ENCODE peak calls at places on chromosomes 2 and 18, in six cellular contexts. One of them, this sample, is unnamed.

GRCh38 chr2:84643991-84644390 is 127.7 kb downstream of the DNAH6 start:
- DNase-seq in K562: no peak
- DNase-seq in tibial nerve: no peak
- DNase-seq in right lobe of liver: no peak
- DNase-seq in IMR-90: no peak
- DNase-seq in sigmoid colon: no peak
- DNase-seq in this sample: no peak

GRCh38 chr2:120034616-120035015 is 21.7 kb downstream of the EPB41L5 start:
- DNase-seq in K562: no peak
- DNase-seq in tibial nerve: no peak
- DNase-seq in right lobe of liver: no peak
- DNase-seq in IMR-90: no peak
- DNase-seq in sigmoid colon: no peak
- DNase-seq in this sample: no peak

GRCh38 chr2:191226196-191226595 is 19.0 kb upstream of the MYO1B start:
- DNase-seq in K562: no peak
- DNase-seq in tibial nerve: no peak
- DNase-seq in right lobe of liver: no peak
- DNase-seq in IMR-90: peak
- DNase-seq in sigmoid colon: no peak
- DNase-seq in this sample: no peak

GRCh38 chr18:76430636-76431035 is 64.4 kb downstream of the ZNF516 start:
- DNase-seq in K562: no peak
- DNase-seq in tibial nerve: no peak
- DNase-seq in right lobe of liver: no peak
- DNase-seq in IMR-90: peak
- DNase-seq in sigmoid colon: no peak
- DNase-seq in this sample: no peak

GRCh38 chr2:218582085-218582484 is 13.4 kb downstream of the CNOT9 start:
- DNase-seq in K562: no peak
- DNase-seq in tibial nerve: no peak
- DNase-seq in right lobe of liver: no peak
- DNase-seq in IMR-90: peak
- DNase-seq in sigmoid colon: no peak
- DNase-seq in this sample: peak

GRCh38 chr18:27206411-27206810 is 21.3 kb upstream of the CHST9 start:
- DNase-seq in K562: no peak
- DNase-seq in tibial nerve: no peak
- DNase-seq in right lobe of liver: no peak
- DNase-seq in IMR-90: no peak
- DNase-seq in sigmoid colon: no peak
- DNase-seq in this sample: no peak

GRCh38 chr2:240795916-240796510 is 24.0 kb downstream of the KIF1A start:
- DNase-seq in K562: no peak
- DNase-seq in tibial nerve: no peak
- DNase-seq in right lobe of liver: peak
- DNase-seq in IMR-90: no peak
- DNase-seq in sigmoid colon: peak
- DNase-seq in this sample: no peak

GRCh38 chr2:133414486-133415209 is 153.6 kb downstream of the NCKAP5 start:
- DNase-seq in K562: no peak
- DNase-seq in tibial nerve: no peak
- DNase-seq in right lobe of liver: no peak
- DNase-seq in IMR-90: peak
- DNase-seq in sigmoid colon: no peak
- DNase-seq in this sample: no peak

GRCh38 chr2:190649035-190649797 is at the start of gene NAB1:
- DNase-seq in K562: no peak
- DNase-seq in tibial nerve: peak
- DNase-seq in right lobe of liver: peak
- DNase-seq in IMR-90: peak
- DNase-seq in sigmoid colon: peak
- DNase-seq in this sample: no peak

GRCh38 chr2:177212895-177213856 is 582 bp downstream of the HNRNPA3 start:
- DNase-seq in K562: peak
- DNase-seq in tibial nerve: peak
- DNase-seq in right lobe of liver: peak
- DNase-seq in IMR-90: peak
- DNase-seq in sigmoid colon: peak
- DNase-seq in this sample: peak

GRCh38 chr2:177217247-177217843 is 4.8 kb downstream of the HNRNPA3 start:
- DNase-seq in K562: no peak
- DNase-seq in tibial nerve: no peak
- DNase-seq in right lobe of liver: no peak
- DNase-seq in IMR-90: no peak
- DNase-seq in sigmoid colon: no peak
- DNase-seq in this sample: no peak

GRCh38 chr2:177211602-177212105 is 940 bp upstream of the HNRNPA3 start:
- DNase-seq in K562: no peak
- DNase-seq in tibial nerve: no peak
- DNase-seq in right lobe of liver: no peak
- DNase-seq in IMR-90: no peak
- DNase-seq in sigmoid colon: no peak
- DNase-seq in this sample: no peak

GRCh38 chr2:177211148-177211547 is 1.4 kb upstream of the HNRNPA3 start:
- DNase-seq in K562: no peak
- DNase-seq in tibial nerve: no peak
- DNase-seq in right lobe of liver: no peak
- DNase-seq in IMR-90: no peak
- DNase-seq in sigmoid colon: no peak
- DNase-seq in this sample: no peak

GRCh38 chr2:177212106-177212894 is at the start of gene HNRNPA3:
- DNase-seq in K562: peak
- DNase-seq in tibial nerve: peak
- DNase-seq in right lobe of liver: peak
- DNase-seq in IMR-90: peak
- DNase-seq in sigmoid colon: peak
- DNase-seq in this sample: peak
- TF ChIP-seq POLR2A in K562: peak
- TF ChIP-seq POLR2A in tibial nerve: peak
- TF ChIP-seq POLR2A in right lobe of liver: peak
- TF ChIP-seq POLR2A in IMR-90: peak
- TF ChIP-seq POLR2A in sigmoid colon: peak
- TF ChIP-seq POLR2A in this sample: peak

GRCh38 chr2:196291873-196292800 is 120.8 kb upstream of the STK17B start:
- DNase-seq in K562: no peak
- DNase-seq in tibial nerve: no peak
- DNase-seq in right lobe of liver: no peak
- DNase-seq in IMR-90: no peak
- DNase-seq in sigmoid colon: no peak
- DNase-seq in this sample: no peak
- TF ChIP-seq POLR2A in K562: no peak
- TF ChIP-seq POLR2A in tibial nerve: no peak
- TF ChIP-seq POLR2A in right lobe of liver: no peak
- TF ChIP-seq POLR2A in IMR-90: no peak
- TF ChIP-seq POLR2A in sigmoid colon: no peak
- TF ChIP-seq POLR2A in this sample: no peak

DNA sequence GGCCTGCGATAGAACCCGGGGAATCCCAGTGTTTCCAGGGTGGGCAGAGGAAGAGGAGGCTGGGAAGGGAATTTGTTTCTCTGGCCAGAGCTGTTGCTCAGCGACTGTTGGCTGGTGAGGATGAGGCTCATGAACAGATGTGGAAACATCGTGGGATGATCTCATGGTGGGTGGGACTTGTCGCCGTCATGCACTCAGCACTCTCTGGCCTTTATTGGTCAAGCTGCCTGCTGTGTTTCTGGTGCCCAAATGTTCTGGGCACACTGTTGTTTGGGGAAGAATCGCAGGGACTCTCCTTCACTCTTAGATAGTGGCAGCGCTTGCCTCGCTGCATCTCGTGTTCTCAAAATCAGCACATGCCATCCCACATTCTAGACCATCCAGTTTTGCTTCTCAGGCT is 145.5 kb downstream of the AGAP1 start:
- DNase-seq in K562: no peak
- DNase-seq in tibial nerve: peak
- DNase-seq in right lobe of liver: no peak
- DNase-seq in IMR-90: peak
- DNase-seq in sigmoid colon: peak
- DNase-seq in this sample: peak
- TF ChIP-seq POLR2A in K562: no peak
- TF ChIP-seq POLR2A in tibial nerve: peak
- TF ChIP-seq POLR2A in right lobe of liver: no peak
- TF ChIP-seq POLR2A in IMR-90: peak
- TF ChIP-seq POLR2A in sigmoid colon: no peak
- TF ChIP-seq POLR2A in this sample: no peak

DNA sequence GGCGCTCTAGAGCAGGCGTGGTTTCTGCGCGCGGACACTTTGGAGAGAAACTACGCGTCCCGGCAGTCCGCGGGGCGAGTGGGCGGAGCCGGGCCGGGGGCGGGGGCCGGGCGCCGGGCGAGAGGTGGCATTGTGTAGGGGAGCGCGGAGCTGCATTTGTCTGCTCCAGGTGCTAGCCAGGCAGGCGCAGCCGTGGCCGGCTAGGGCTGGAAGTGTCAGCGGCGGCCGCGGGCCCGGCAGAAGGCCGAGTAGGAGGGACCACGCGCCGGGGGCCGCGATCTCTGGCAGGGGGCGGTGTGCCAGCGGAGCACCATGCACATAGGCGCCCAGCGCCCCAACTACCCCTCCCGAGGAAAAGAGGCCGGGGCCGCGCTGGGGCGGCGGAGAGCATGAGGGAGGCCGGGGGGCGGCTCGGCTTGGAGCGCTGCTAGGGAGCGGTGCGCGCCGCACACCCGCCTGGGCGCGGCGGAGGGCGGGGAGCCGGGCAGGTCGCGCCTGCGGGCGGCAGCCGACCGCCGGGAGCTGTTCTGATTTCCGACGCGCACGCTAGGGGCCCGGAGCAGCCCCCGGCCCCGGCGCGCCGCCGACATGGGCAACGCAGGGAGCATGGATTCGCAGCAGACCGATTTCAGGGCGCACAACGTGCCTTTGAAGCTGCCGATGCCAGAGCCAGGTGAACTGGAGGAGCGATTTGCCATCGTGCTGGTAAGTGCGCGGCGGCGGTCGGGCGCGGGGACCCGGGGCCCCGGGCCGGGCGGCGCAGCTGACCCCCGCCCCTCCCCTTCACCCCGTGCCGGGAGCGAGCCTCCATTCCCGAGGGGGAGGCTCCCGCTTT is at the start of gene FMNL2:
- DNase-seq in K562: peak
- DNase-seq in tibial nerve: peak
- DNase-seq in right lobe of liver: peak
- DNase-seq in IMR-90: peak
- DNase-seq in sigmoid colon: peak
- DNase-seq in this sample: peak
- TF ChIP-seq POLR2A in K562: no peak
- TF ChIP-seq POLR2A in tibial nerve: peak
- TF ChIP-seq POLR2A in right lobe of liver: peak
- TF ChIP-seq POLR2A in IMR-90: peak
- TF ChIP-seq POLR2A in sigmoid colon: no peak
- TF ChIP-seq POLR2A in this sample: peak

GRCh38 chr2:121755237-121756111 is at the start of gene TSN:
- DNase-seq in K562: peak
- DNase-seq in tibial nerve: peak
- DNase-seq in right lobe of liver: peak
- DNase-seq in IMR-90: peak
- DNase-seq in sigmoid colon: peak
- DNase-seq in this sample: peak
- TF ChIP-seq POLR2A in K562: peak
- TF ChIP-seq POLR2A in tibial nerve: no peak
- TF ChIP-seq POLR2A in right lobe of liver: peak
- TF ChIP-seq POLR2A in IMR-90: peak
- TF ChIP-seq POLR2A in sigmoid colon: no peak
- TF ChIP-seq POLR2A in this sample: peak

DNA sequence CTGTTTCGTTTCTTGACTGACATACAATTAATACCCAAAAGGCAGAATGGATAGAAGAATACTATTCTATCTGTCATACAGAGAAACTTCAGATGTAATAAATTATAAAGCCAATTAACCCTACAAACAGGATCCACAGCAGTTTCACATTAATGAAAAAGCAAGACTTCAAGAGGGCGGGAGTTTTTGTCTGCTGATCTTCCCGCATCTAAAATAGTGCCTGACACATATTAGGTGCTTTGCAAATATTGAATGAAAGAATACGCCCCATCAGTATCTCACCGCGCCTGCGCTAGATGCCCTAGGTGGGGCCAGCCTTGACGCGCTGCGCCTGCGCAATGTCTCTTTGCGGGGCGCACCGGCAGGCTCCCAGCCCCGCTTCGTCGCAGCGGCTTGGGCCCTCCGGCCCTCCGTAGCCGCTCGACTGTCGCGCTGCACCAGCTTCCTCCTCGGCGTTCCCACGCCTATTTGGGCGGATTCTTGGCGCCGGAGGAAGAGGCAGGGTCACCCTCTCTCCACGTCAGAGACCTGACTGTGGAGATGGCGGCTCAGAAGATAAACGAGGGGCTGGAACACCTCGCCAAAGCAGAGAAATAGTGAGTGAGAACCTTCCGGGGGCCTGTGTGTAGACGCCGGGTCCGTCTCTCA is at the start of gene NAPG:
- DNase-seq in K562: peak
- DNase-seq in tibial nerve: peak
- DNase-seq in right lobe of liver: peak
- DNase-seq in IMR-90: peak
- DNase-seq in sigmoid colon: peak
- DNase-seq in this sample: peak
- TF ChIP-seq POLR2A in K562: peak
- TF ChIP-seq POLR2A in tibial nerve: no peak
- TF ChIP-seq POLR2A in right lobe of liver: peak
- TF ChIP-seq POLR2A in IMR-90: peak
- TF ChIP-seq POLR2A in sigmoid colon: no peak
- TF ChIP-seq POLR2A in this sample: peak

GRCh38 chr2:127853667-127854066 is 4.3 kb downstream of the POLR2D start:
- DNase-seq in K562: no peak
- DNase-seq in tibial nerve: no peak
- DNase-seq in right lobe of liver: no peak
- DNase-seq in IMR-90: peak
- DNase-seq in sigmoid colon: no peak
- DNase-seq in this sample: no peak

GRCh38 chr2:127857494-127857818 is 499 bp downstream of the POLR2D start:
- DNase-seq in K562: no peak
- DNase-seq in tibial nerve: no peak
- DNase-seq in right lobe of liver: no peak
- DNase-seq in IMR-90: no peak
- DNase-seq in sigmoid colon: no peak
- DNase-seq in this sample: no peak

GRCh38 chr2:127847926-127848325 is 10.0 kb downstream of the POLR2D start:
- DNase-seq in K562: no peak
- DNase-seq in tibial nerve: no peak
- DNase-seq in right lobe of liver: no peak
- DNase-seq in IMR-90: no peak
- DNase-seq in sigmoid colon: no peak
- DNase-seq in this sample: no peak

GRCh38 chr2:127852388-127852787 is 5.6 kb downstream of the POLR2D start:
- DNase-seq in K562: no peak
- DNase-seq in tibial nerve: no peak
- DNase-seq in right lobe of liver: no peak
- DNase-seq in IMR-90: no peak
- DNase-seq in sigmoid colon: no peak
- DNase-seq in this sample: no peak
- TF ChIP-seq POLR2A in K562: no peak
- TF ChIP-seq POLR2A in tibial nerve: no peak
- TF ChIP-seq POLR2A in right lobe of liver: no peak
- TF ChIP-seq POLR2A in IMR-90: no peak
- TF ChIP-seq POLR2A in sigmoid colon: no peak
- TF ChIP-seq POLR2A in this sample: no peak

GRCh38 chr2:3224681-3225080 is 152.9 kb downstream of the EIPR1 start:
- DNase-seq in K562: no peak
- DNase-seq in tibial nerve: no peak
- DNase-seq in right lobe of liver: no peak
- DNase-seq in IMR-90: no peak
- DNase-seq in sigmoid colon: no peak
- DNase-seq in this sample: no peak
- TF ChIP-seq POLR2A in K562: no peak
- TF ChIP-seq POLR2A in tibial nerve: no peak
- TF ChIP-seq POLR2A in right lobe of liver: no peak
- TF ChIP-seq POLR2A in IMR-90: no peak
- TF ChIP-seq POLR2A in sigmoid colon: no peak
- TF ChIP-seq POLR2A in this sample: no peak